ENCODE peak calls at places on chromosomes 6 and 20, in four cellular contexts. O is IMR-90, D is mesendoderm, E is H9. V is an unnamed sample.

GRCh38 chr6:4620284-4621228 is 155.6 kb upstream of the CDYL start:
- DNase-seq in D (no peak), E (no peak), O (no peak), V (no peak)

GRCh38 chr6:118896339-118897136 is 2.6 kb downstream of the ASF1A start:
- DNase-seq in O (peak), D (peak), E (no peak), V (no peak)

GRCh38 chr6:139525415-139525814 is 151.0 kb upstream of the CITED2 start:
- DNase-seq in E (no peak), D (no peak), O (no peak), V (no peak)

GRCh38 chr20:48897298-48898044 is 24.0 kb upstream of the ARFGEF2 start:
- DNase-seq in E (no peak), O (peak), D (no peak), V (no peak)

GRCh38 chr6:3919130-3919628 is 70.0 kb downstream of the FAM50B start:
- DNase-seq in O (peak), D (peak), E (no peak), V (no peak)

GRCh38 chr20:1879369-1879768 is 15.8 kb upstream of the SIRPA start:
- DNase-seq in E (no peak), D (no peak), O (no peak), V (no peak)

GRCh38 chr20:38166707-38167233 is 1.7 kb upstream of the TGM2 start:
- DNase-seq in E (no peak), O (no peak), D (no peak), V (no peak)

GRCh38 chr6:169224185-169224695 is 29.4 kb downstream of the THBS2 start:
- DNase-seq in D (no peak), O (peak), E (no peak), V (no peak)

GRCh38 chr6:138442663-138443062 is 38.6 kb downstream of the HEBP2 start:
- DNase-seq in E (no peak), O (no peak), D (no peak), V (no peak)

GRCh38 chr20:62126141-62126540 is 3.9 kb downstream of the LSM14B start:
- DNase-seq in D (no peak), O (no peak), E (no peak), V (peak)
- H4K5ac ChIP-seq in D (no peak), O (no peak), E (no peak), V (no peak)

GRCh38 chr6:74971631-74972030 is 234.2 kb downstream of the COL12A1 start:
- DNase-seq in D (no peak), O (peak), E (no peak), V (no peak)

GRCh38 chr6:74973621-74974020 is 232.2 kb downstream of the COL12A1 start:
- DNase-seq in D (no peak), E (no peak), O (no peak), V (no peak)

GRCh38 chr6:74979065-74979766 is 226.6 kb downstream of the COL12A1 start:
- DNase-seq in O (no peak), E (no peak), D (no peak), V (no peak)

GRCh38 chr6:74976026-74976425 is 229.8 kb downstream of the COL12A1 start:
- DNase-seq in O (no peak), D (no peak), E (no peak), V (no peak)
- H4K5ac ChIP-seq in O (no peak), D (no peak), E (no peak), V (no peak)

DNA sequence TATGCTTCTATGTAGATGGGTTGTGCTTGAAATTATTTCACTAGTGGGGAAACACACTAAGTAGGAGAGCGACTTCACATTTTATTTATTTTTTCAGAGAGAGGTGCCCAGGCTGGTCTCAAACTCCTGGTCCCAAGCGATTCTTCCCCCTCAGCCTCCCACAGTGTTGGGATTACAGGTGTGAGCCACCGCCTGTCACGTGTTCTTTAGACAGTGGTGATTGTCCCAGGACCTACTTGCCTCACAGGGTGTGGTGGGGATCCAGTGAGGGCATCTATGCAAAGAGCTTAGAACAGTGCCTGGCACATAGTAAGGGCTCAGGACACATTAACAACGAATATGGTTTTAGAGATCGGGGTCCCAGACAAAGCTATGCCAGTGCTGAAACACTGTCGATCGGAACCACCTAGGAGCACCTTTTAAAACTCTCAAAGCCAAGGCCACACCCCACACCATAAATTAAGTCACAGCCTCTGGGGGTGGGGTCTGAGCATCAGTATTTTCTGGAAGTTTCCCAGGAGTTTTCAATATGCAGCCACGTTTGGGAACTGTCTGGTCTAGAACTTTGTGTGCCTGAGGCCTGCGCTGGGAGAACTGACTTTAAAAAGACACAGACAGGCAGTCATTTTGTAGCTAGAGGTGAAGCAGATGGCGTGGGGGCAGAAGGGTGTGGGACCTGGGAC is 4.8 kb upstream of the BCAS4 start:
- DNase-seq in D (no peak), E (no peak), O (no peak), V (no peak)
- H4K5ac ChIP-seq in D (no peak), E (no peak), O (peak), V (no peak)

DNA sequence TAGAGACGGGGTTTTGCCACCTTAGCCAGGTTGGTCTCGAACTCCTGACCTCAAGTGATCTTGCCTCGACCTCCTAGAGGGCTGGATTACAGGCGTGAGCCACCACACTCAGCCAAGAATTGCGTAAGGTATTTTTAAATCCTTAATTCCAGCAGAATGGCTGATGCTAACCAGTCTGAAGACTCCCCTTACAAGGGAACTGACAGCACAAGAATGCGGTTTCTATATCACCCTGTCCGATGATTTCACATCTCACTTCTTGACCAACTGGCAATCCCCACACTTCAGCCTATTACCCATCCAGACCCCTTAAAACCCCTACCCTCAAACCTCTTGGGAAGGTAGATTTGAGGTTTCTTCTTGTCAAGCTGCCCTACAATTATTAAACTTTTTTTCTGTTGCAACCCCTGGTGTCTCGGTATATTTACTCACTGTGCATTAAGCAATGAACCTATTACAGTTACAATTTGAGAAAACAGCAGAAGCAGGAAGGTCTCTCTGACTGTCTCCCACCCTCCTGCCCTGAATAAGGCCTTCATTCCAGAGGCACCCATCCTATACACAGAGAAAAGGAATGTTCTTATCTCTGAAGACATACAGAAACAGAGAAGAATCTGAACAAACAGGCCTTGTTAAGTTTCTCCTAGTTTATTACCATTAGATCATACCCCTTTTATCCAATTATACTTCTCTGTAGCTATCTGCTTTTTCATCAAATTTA is 164.9 kb downstream of the ARHGAP18 start:
- DNase-seq in E (no peak), O (no peak), D (no peak), V (no peak)
- H4K5ac ChIP-seq in E (no peak), O (no peak), D (no peak), V (no peak)

GRCh38 chr6:10756085-10756484 is 8.5 kb downstream of the TMEM14B start:
- DNase-seq in O (no peak), D (no peak), E (no peak), V (no peak)
- H4K5ac ChIP-seq in O (no peak), D (no peak), E (no peak), V (no peak)

GRCh38 chr6:109477184-109477583 is 5.8 kb downstream of the ZBTB24 start:
- DNase-seq in D (no peak), E (no peak), O (no peak), V (no peak)

GRCh38 chr6:109478222-109478805 is 4.7 kb downstream of the ZBTB24 start:
- DNase-seq in E (no peak), O (no peak), D (no peak), V (no peak)

GRCh38 chr6:109477725-109478124 is 5.3 kb downstream of the ZBTB24 start:
- DNase-seq in E (no peak), D (peak), O (no peak), V (no peak)

GRCh38 chr6:109480993-109481480 is 2.0 kb downstream of the ZBTB24 start:
- DNase-seq in E (no peak), D (no peak), O (no peak), V (no peak)

DNA sequence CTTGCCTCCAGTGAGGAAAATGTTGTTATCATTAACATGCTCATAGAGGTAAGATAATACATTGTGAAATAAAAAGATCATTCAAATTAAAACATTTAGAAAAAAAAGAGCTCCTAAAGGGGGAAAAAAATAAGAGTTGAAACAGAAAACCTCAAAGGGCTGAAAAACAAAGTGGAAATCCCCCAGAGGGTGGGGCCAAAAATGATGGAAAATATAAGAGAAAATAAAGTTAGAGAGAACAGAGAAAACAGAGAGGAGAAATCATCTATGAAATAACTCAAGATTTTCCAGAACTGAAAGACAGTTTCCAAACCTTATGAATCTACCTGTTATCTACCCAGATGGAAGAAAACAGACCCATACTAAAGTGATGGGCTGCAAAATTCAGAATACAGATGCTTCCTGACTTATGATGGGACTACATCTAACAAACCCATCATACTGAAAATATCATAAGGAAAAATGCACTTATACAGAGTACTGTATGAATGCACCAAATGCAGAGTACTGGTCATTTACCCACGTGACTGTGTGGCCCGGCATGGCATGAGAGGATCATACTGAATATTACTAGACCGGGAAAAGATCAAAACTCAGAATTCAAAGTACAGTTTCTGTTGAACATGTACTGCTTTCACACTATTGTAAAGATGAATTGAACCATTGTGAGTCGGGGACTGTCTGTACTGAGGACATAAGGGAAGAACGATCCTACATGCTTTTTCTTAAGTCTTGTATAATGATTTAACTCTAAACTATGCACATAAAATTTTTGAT is 4.0 kb downstream of the ZBTB24 start:
- DNase-seq in O (no peak), E (no peak), D (no peak), V (no peak)
- H4K5ac ChIP-seq in O (no peak), E (no peak), D (no peak), V (no peak)

GRCh38 chr6:53107091-53107490 is 41.5 kb downstream of the GCM1 start:
- DNase-seq in E (no peak), D (no peak), O (peak), V (no peak)

GRCh38 chr6:53112404-53112803 is 36.2 kb downstream of the GCM1 start:
- DNase-seq in D (peak), O (no peak), E (no peak), V (no peak)

GRCh38 chr6:53111865-53112264 is 36.8 kb downstream of the GCM1 start:
- DNase-seq in D (no peak), O (no peak), E (no peak), V (no peak)

GRCh38 chr6:53112871-53113270 is 35.8 kb downstream of the GCM1 start:
- DNase-seq in D (no peak), O (no peak), E (no peak), V (no peak)

GRCh38 chr6:53109612-53110011 is 39.0 kb downstream of the GCM1 start:
- DNase-seq in E (no peak), O (no peak), D (no peak), V (no peak)
- H4K5ac ChIP-seq in E (no peak), O (no peak), D (no peak), V (no peak)

V was measured in H1.